ENCODE peak calls at places on chromosomes 5 and 9, in seven cellular contexts. X is AG09309; F is fibroblast of lung; B is stimulated activated CD4-positive, alpha-beta T cell treated with anti-CD3 and anti-CD28 coated beads, Interleukin-15, amount 100 ng/mL, for 48 hours; H is left cardiac atrium; W is stromal cell of bone marrow; C is skeletal muscle cell. I is an unnamed sample.

GRCh38 chr9:92158097-92158601 is 42.9 kb upstream of the SPTLC1 start:
- DNase-seq in C (no peak), F (no peak), H (no peak), X (no peak), W (no peak), B (no peak), I (no peak)

GRCh38 chr5:139636207-139636792 is 11.8 kb upstream of the CXXC5 start:
- DNase-seq in X (no peak), B (peak; percentile 43), F (no peak), C (no peak), H (no peak), W (no peak), I (no peak)

GRCh38 chr9:2570615-2571479 is 50.7 kb upstream of the VLDLR start:
- DNase-seq in C (peak; percentile 77), F (peak; percentile 93), H (peak; percentile 90), W (peak; percentile 36), B (peak; percentile 26), X (no peak), I (peak; percentile 75)

GRCh38 chr9:134689320-134690181 is 47.9 kb downstream of the COL5A1 start:
- DNase-seq in B (no peak), H (peak; percentile 76), W (peak; percentile 42), X (no peak), C (no peak), F (peak; percentile 53), I (peak; percentile 76)

GRCh38 chr9:31005086-31005665 is 1379.3 kb upstream of the ACO1 start:
- DNase-seq in H (no peak), W (no peak), C (no peak), B (no peak), X (no peak), F (no peak), I (no peak)

GRCh38 chr5:153654892-153655520 is 164.5 kb downstream of the GRIA1 start:
- DNase-seq in C (no peak), F (no peak), W (no peak), X (no peak), B (no peak), H (no peak), I (no peak)

GRCh38 chr9:26357803-26358339 is 534.7 kb downstream of the CAAP1 start:
- DNase-seq in F (no peak), W (no peak), B (no peak), X (no peak), H (no peak), C (no peak), I (no peak)

GRCh38 chr5:11385901-11386293 is 518.3 kb downstream of the CTNND2 start:
- DNase-seq in H (no peak), W (no peak), B (no peak), F (no peak), C (no peak), X (no peak), I (no peak)

GRCh38 chr5:151682751-151683331 is 3.9 kb downstream of the SPARC start:
- DNase-seq in C (no peak), W (no peak), X (no peak), H (no peak), F (peak; percentile 71), B (no peak), I (no peak)

GRCh38 chr9:70131296-70131695 is 87.6 kb downstream of the MAMDC2 start:
- DNase-seq in X (no peak), F (no peak), H (no peak), W (no peak), B (no peak), C (no peak), I (no peak)

GRCh38 chr9:81083062-81083461 is 606.3 kb downstream of the TLE1 start:
- DNase-seq in B (no peak), C (no peak), H (no peak), F (peak; percentile 46), W (no peak), X (no peak), I (no peak)

GRCh38 chr5:103120607-103121200 is 603 bp downstream of the PPIP5K2 start:
- DNase-seq in W (no peak), H (no peak), F (peak; percentile 19), B (no peak), X (no peak), C (no peak), I (no peak)

GRCh38 chr5:53779541-53779981 is 219.1 kb downstream of the NDUFS4 start:
- DNase-seq in B (no peak), W (peak; percentile 33), C (peak; percentile 76), H (peak; percentile 26), X (peak; percentile 4), F (peak; percentile 50), I (no peak)

GRCh38 chr9:112532427-112532826 is 45.8 kb downstream of the KIAA1958 start:
- DNase-seq in X (peak; percentile 59), B (no peak), W (peak; percentile 69), F (peak; percentile 89), C (peak; percentile 48), H (peak; percentile 54), I (peak; percentile 67)

GRCh38 chr9:87395804-87396458 is 101.7 kb upstream of the DAPK1 start:
- DNase-seq in X (no peak), B (no peak), F (peak; percentile 42), H (no peak), W (no peak), C (no peak), I (no peak)

GRCh38 chr5:169876376-169876775 is 103.9 kb downstream of the INSYN2B start:
- DNase-seq in H (no peak), F (peak; percentile 18), C (no peak), B (no peak), W (no peak), X (no peak), I (no peak)

GRCh38 chr5:179371681-179372675 is 26.7 kb upstream of the ADAMTS2 start:
- DNase-seq in H (no peak), X (no peak), W (no peak), B (no peak), C (no peak), F (no peak), I (no peak)

GRCh38 chr9:104362912-104363472 is 141.1 kb upstream of the OR13F1 start:
- DNase-seq in F (no peak), B (no peak), W (no peak), C (no peak), H (no peak), X (no peak), I (no peak)

GRCh38 chr9:98992885-98993569 is 49.3 kb downstream of the COL15A1 start:
- DNase-seq in F (no peak), H (no peak), X (no peak), W (no peak), C (no peak), B (no peak), I (no peak)

GRCh38 chr9:16343249-16344237 is 526.9 kb downstream of the BNC2 start:
- DNase-seq in W (no peak), H (no peak), C (no peak), B (no peak), X (no peak), F (no peak), I (peak; percentile 27)

I was measured in uterus.